ENCODE peak calls at places on chromosome 3, in four cellular contexts. C is K562, M is HepG2, W is GM12878. A is an unnamed sample.

GRCh38 chr3:71119171-71119570 is 464.4 kb downstream of the FOXP1 start:
- ATAC-seq in C (no peak), M (no peak), W (no peak), A (no peak)

GRCh38 chr3:12178091-12178820 is 19.5 kb upstream of the TIMP4 start:
- ATAC-seq in C (no peak), M (no peak), W (no peak), A (peak)

GRCh38 chr3:128195802-128196201 is 42.5 kb downstream of the EEFSEC start:
- ATAC-seq in C (no peak), M (no peak), W (no peak), A (no peak)

GRCh38 chr3:161305095-161305991 is 66.0 kb downstream of the SPTSSB start:
- ATAC-seq in C (no peak), M (no peak), W (peak), A (no peak)

GRCh38 chr3:15647629-15648167 is 46.2 kb downstream of the BTD start:
- ATAC-seq in C (no peak), M (no peak), W (peak), A (no peak)

GRCh38 chr3:69774029-69774428 is 34.8 kb downstream of the MITF start:
- ATAC-seq in C (no peak), M (no peak), W (no peak), A (no peak)

GRCh38 chr3:66253790-66254620 is 33.2 kb downstream of the SLC25A26 start:
- ATAC-seq in C (no peak), M (no peak), W (peak), A (no peak)

GRCh38 chr3:71210257-71211002 is 373.1 kb downstream of the FOXP1 start:
- ATAC-seq in C (peak), M (peak), W (no peak), A (peak)

GRCh38 chr3:45402138-45402537 is 13.8 kb downstream of the LARS2 start:
- ATAC-seq in C (no peak), M (no peak), W (no peak), A (no peak)

GRCh38 chr3:4426782-4427344 is 40.2 kb downstream of the SUMF1 start:
- ATAC-seq in C (peak), M (peak), W (peak), A (no peak)

GRCh38 chr3:154188416-154188815 is 67.2 kb downstream of the ARHGEF26 start:
- ATAC-seq in C (no peak), M (no peak), W (no peak), A (no peak)

GRCh38 chr3:29291262-29291981 is 10.6 kb downstream of the RBMS3 start:
- ATAC-seq in C (no peak), M (peak), W (no peak), A (peak)

GRCh38 chr3:192745150-192745549 is 17.8 kb upstream of the FGF12 start:
- ATAC-seq in C (no peak), M (no peak), W (no peak), A (no peak)

GRCh38 chr3:151456065-151456464 is 4.8 kb downstream of the IGSF10 start:
- ATAC-seq in C (no peak), M (no peak), W (no peak), A (no peak)

GRCh38 chr3:151439652-151440125 is 21.2 kb downstream of the IGSF10 start:
- ATAC-seq in C (peak), M (peak), W (peak), A (peak)

GRCh38 chr3:127137113-127137512 is 55.8 kb upstream of the PRR23E start:
- ATAC-seq in C (no peak), M (no peak), W (no peak), A (no peak)

GRCh38 chr3:63349583-63350177 is 71.6 kb downstream of the SYNPR start:
- ATAC-seq in C (peak), M (peak), W (peak), A (no peak)

GRCh38 chr3:16912400-16913263 is 27.9 kb downstream of the PLCL2 start:
- ATAC-seq in C (no peak), M (no peak), W (peak), A (no peak)

GRCh38 chr3:55327131-55327920 is 159.8 kb downstream of the WNT5A start:
- ATAC-seq in C (no peak), M (no peak), W (no peak), A (no peak)

GRCh38 chr3:71219744-71220638 is 363.5 kb downstream of the FOXP1 start:
- ATAC-seq in C (peak), M (peak), W (peak), A (no peak)

DNA sequence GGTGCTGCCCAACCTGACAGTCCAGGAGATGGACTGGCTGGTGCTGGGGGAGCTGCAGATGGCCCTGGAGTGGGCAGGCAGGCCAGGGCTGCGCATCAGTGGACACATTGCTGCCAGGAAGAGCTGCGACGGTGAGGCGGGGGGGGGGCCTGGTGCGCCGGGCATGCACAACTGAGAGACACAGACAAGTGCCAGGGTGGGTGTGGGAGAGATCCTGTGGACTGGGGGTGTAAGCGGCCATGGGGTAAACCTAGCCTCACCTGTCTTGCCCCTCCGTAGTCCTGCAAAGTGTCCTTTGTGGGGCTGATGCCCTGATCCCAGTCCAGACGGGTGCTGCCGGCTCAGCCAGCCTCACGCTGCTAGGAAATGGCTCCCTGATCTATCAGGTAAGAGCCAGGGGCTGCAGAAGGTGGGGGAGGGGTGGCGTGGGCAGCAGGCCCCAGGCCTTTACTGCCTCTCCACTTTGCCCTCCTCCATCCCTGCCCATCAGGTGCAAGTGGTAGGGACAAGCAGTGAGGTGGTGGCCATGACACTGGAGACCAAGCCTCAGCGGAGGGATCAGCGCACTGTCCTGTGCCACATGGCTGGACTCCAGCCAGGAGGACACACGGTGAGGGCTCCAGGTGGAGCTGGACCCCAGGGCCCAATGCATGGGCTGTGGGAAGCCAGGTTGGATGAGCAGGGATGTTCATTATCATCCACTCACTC is 3.3 kb downstream of the CHRD start:
- ATAC-seq in C (no peak), M (no peak), W (no peak), A (no peak)
- TF ChIP-seq EP300 in C (no peak), M (no peak), W (no peak), A (no peak)

GRCh38 chr3:60810876-60811275 is 440.4 kb downstream of the FHIT start:
- ATAC-seq in C (no peak), M (no peak), W (no peak), A (no peak)
- TF ChIP-seq EP300 in C (no peak), M (no peak), W (no peak), A (no peak)

GRCh38 chr3:113274959-113275556 is 63.7 kb downstream of the BOC start:
- ATAC-seq in C (no peak), M (peak), W (no peak), A (no peak)

GRCh38 chr3:113276581-113277080 is 65.3 kb downstream of the BOC start:
- ATAC-seq in C (no peak), M (no peak), W (no peak), A (no peak)

GRCh38 chr3:113277414-113277813 is 66.1 kb downstream of the BOC start:
- ATAC-seq in C (no peak), M (no peak), W (peak), A (no peak)

GRCh38 chr3:113274425-113274824 is 63.1 kb downstream of the BOC start:
- ATAC-seq in C (no peak), M (no peak), W (no peak), A (no peak)

GRCh38 chr3:113275876-113276580 is 64.7 kb downstream of the BOC start:
- ATAC-seq in C (peak), M (peak), W (peak), A (peak)
- TF ChIP-seq EP300 in C (no peak), M (no peak), W (no peak), A (no peak)

DNA sequence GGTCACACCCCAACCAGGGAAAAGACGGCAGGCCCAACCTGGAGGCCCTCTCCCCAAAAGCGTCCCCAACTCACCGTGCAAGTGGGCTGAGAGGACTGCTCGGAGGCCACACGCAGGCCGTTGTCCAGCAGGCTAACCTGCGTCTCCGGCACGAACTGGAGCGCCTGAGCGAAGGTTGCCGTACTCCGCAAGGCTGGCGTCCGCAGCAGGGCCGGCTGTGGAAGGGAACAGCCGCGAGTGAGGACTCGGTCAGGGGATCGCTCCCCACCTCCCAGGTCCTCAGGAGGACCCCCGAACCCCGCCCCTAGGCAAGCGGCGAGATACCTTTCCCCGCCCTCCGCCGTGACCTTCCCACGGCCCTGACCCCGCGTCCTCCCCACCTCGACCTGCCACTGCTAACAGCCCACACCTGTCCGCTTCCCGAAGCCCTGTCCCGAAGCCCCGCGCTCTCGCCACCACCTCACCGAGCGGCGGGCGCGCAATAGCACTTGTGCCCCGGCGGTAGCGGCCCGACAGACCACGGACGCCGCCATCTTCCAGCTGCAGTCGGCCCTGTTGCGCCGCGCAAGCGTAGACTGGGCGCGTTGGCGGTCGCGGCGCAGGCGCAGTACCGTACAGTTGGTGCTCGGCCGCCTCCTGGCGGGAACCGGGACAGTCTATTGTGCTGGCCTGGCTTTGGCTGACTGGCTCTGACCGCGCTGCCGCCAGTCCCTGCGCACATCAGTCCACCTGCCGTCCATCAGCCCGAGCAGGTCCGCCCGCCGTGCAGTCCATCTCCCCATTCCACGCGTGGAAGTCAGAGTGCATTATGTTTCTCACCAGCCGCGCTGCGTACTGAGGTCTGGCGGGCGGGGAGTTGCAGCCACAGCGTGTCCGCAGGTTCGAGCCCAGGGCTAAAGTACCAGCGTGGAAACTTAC is at the start of gene UQCRC1:
- ATAC-seq in C (peak), M (peak), W (peak), A (peak)
- TF ChIP-seq EP300 in C (no peak), M (no peak), W (no peak), A (no peak)

DNA sequence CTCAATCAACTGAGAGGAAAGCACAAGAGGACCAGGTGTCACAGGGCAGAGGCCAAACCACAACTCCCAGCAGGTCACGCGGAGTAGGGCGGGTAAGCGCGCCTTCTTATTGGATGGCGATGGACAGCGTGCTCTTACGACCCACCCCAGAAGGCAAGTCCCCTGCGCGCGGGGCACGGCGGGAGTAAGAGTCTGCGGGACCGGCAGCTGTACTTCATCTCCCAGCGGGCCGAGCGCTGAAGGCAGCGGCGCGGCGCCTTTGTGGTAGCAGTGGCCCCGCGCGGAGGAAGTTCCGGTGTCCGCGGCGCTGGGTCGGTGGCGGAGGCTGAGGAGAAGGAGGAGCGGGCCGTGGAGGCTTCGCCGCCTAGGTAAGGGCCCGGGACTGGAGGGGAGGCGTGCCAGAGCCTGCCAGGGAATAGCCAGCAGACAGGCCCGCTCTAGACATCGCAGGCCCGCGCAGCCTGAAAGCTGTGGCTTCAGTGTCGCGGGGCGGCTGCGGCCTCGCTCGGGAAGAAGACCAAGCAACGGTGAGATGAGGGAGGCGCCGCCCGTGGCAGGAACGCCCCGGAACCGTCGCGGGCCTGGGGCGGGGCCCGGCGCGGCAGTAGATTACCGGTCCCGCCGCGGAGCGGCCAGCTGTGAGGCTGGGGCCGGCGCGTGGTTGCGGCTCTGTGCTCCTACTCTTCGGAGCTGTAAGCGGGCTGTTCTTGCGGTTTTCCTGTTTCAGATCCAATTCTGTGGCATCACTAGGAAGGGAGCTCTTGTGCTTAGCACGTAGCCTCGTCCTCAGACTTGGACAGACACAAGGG is at the start of gene RBM6:
- ATAC-seq in C (peak), M (peak), W (peak), A (peak)
- TF ChIP-seq EP300 in C (no peak), M (no peak), W (no peak), A (no peak)

GRCh38 chr3:48747015-48747615 is 30.1 kb upstream of the IP6K2 start:
- ATAC-seq in C (no peak), M (no peak), W (no peak), A (no peak)
- TF ChIP-seq EP300 in C (no peak), M (no peak), W (no peak), A (no peak)

GRCh38 chr3:14144423-14145075 is 19.7 kb downstream of the TMEM43 start:
- ATAC-seq in C (peak), M (peak), W (peak), A (peak)
- TF ChIP-seq EP300 in C (peak), M (no peak), W (peak), A (no peak)

GRCh38 chr3:148742127-148742526 is 44.4 kb downstream of the AGTR1 start:
- ATAC-seq in C (no peak), M (no peak), W (no peak), A (no peak)
- TF ChIP-seq EP300 in C (no peak), M (no peak), W (no peak), A (no peak)

GRCh38 chr3:49171119-49171774 is at the start of gene KLHDC8B:
- ATAC-seq in C (peak), M (peak), W (peak), A (peak)
- TF ChIP-seq EP300 in C (peak), M (peak), W (no peak), A (no peak)